ENCODE peak calls at places on chromosomes 11 and 22, in nine cellular contexts. Q is EH; W is NCI-H1436; B is stimulated activated naive CD4-positive, alpha-beta T cell; Y is neural crest cell; K is EL; P is AG04449; X is anterior cingulate cortex; E is GM06990. C is an unnamed sample.

GRCh38 chr22:45608763-45609180 is 62.9 kb upstream of the ATXN10 start:
- DNase-seq in E (no peak), Y (no peak), B (no peak), X (no peak), P (peak), K (peak), Q (peak), W (no peak), C (no peak)

GRCh38 chr11:285894-286220 is 3.1 kb upstream of the PGGHG start:
- DNase-seq in W (no peak), B (no peak), P (no peak), Q (no peak), E (no peak), K (no peak), X (no peak), Y (no peak), C (no peak)

GRCh38 chr11:46977940-46978595 is 41.5 kb downstream of the CSTPP1 start:
- DNase-seq in E (no peak), K (peak), X (no peak), Q (peak), W (no peak), P (no peak), B (no peak), Y (no peak), C (no peak)

GRCh38 chr11:37512156-37512780 is 914.2 kb upstream of the RAG2 start:
- DNase-seq in E (no peak), Y (no peak), X (no peak), B (no peak), K (peak), Q (peak), W (no peak), P (no peak), C (no peak)

GRCh38 chr22:45632791-45633515 is 38.7 kb upstream of the ATXN10 start:
- DNase-seq in B (no peak), W (no peak), E (no peak), X (no peak), Y (no peak), K (no peak), P (no peak), Q (peak), C (no peak)

GRCh38 chr22:40453676-40454075 is 83.3 kb downstream of the SGSM3 start:
- DNase-seq in X (no peak), Y (no peak), P (no peak), E (no peak), B (no peak), W (no peak), K (peak), Q (peak), C (no peak)

GRCh38 chr11:68543594-68543993 is 83.0 kb downstream of the PPP6R3 start:
- DNase-seq in E (no peak), W (no peak), Y (no peak), P (no peak), B (no peak), X (no peak), Q (no peak), K (no peak), C (no peak)

GRCh38 chr22:47259049-47259448 is 496.6 kb downstream of the TBC1D22A start:
- DNase-seq in Q (no peak), W (no peak), K (no peak), B (no peak), E (no peak), P (no peak), Y (no peak), X (no peak), C (no peak)

GRCh38 chr11:65571940-65572339 is 398 bp upstream of the FAM89B start:
- DNase-seq in K (no peak), Y (no peak), Q (peak), E (no peak), X (no peak), W (no peak), P (no peak), B (no peak), C (peak)

GRCh38 chr11:118003021-118003423 is 16.8 kb downstream of the IL10RA start:
- DNase-seq in X (no peak), E (no peak), Q (no peak), Y (no peak), K (no peak), B (no peak), W (no peak), P (no peak), C (peak)

GRCh38 chr11:108929241-108929640 is 264.4 kb downstream of the DDX10 start:
- DNase-seq in Q (peak), Y (no peak), X (no peak), E (no peak), B (no peak), K (peak), W (no peak), P (peak), C (no peak)

GRCh38 chr11:118001494-118001971 is 15.3 kb downstream of the IL10RA start:
- DNase-seq in W (no peak), P (no peak), K (no peak), Q (no peak), Y (no peak), B (no peak), X (no peak), E (no peak), C (peak)

GRCh38 chr22:23182289-23183106 is 2.2 kb downstream of the BCR start:
- DNase-seq in K (no peak), P (no peak), X (no peak), B (peak), Y (no peak), E (peak), Q (peak), W (peak), C (peak)

GRCh38 chr11:128195057-128195751 is 392.2 kb downstream of the ETS1 start:
- DNase-seq in E (no peak), P (no peak), Y (no peak), X (no peak), Q (no peak), B (peak), K (no peak), W (no peak), C (peak)

GRCh38 chr22:42635531-42635930 is 4.9 kb downstream of the ATP5MGL start:
- DNase-seq in P (peak), K (peak), X (no peak), Q (peak), E (no peak), Y (no peak), W (no peak), B (no peak), C (no peak)

GRCh38 chr11:1920128-1920908 is 815 bp downstream of the TNNT3 start:
- DNase-seq in E (no peak), W (no peak), K (no peak), P (no peak), Y (no peak), Q (no peak), X (no peak), B (no peak), C (no peak)

GRCh38 chr22:39920134-39920743 is 19.4 kb downstream of the GRAP2 start:
- DNase-seq in Y (no peak), E (no peak), P (no peak), X (no peak), Q (no peak), K (no peak), B (peak), W (no peak), C (peak)

GRCh38 chr11:73242291-73243092 is 24.4 kb downstream of the P2RY2 start:
- DNase-seq in E (peak), W (peak), Q (peak), P (no peak), K (peak), Y (peak), B (peak), X (peak), C (no peak)

GRCh38 chr22:37985751-37986281 is 1.5 kb upstream of the SOX10 start:
- DNase-seq in P (no peak), E (no peak), X (peak), Q (no peak), B (no peak), Y (no peak), K (no peak), W (no peak), C (no peak)

GRCh38 chr22:33114570-33114969 is 56.4 kb upstream of the SYN3 start:
- DNase-seq in W (no peak), X (no peak), K (no peak), P (no peak), B (no peak), E (no peak), Y (no peak), Q (peak), C (no peak)

GRCh38 chr11:101428918-101429317 is 154.9 kb downstream of the TRPC6 start:
- DNase-seq in B (no peak), Q (peak), E (no peak), P (no peak), K (peak), X (no peak), Y (no peak), W (no peak), C (no peak)

GRCh38 chr11:3949132-3949531 is 93.7 kb downstream of the STIM1 start:
- DNase-seq in X (no peak), E (peak), P (no peak), Y (no peak), K (no peak), Q (no peak), B (no peak), W (no peak), C (peak)

GRCh38 chr11:61021661-61022212 is 50.3 kb downstream of the CD6 start:
- DNase-seq in X (no peak), Q (no peak), W (peak), Y (no peak), P (no peak), K (no peak), E (peak), B (peak), C (peak)

GRCh38 chr22:30204015-30204741 is 42.4 kb downstream of the LIF start:
- DNase-seq in W (no peak), P (no peak), K (no peak), B (no peak), Y (no peak), X (no peak), E (no peak), Q (no peak), C (no peak)

C was measured in CD4-positive, alpha-beta memory T cell.